ENCODE peak calls at places on chromosomes 11 and 22, in six cellular contexts. B, X, K, Y, U and N are unnamed samples.

GRCh38 chr11:100403817-100404216 is 283.3 kb upstream of the ARHGAP42 start:
- DNase-seq in B (no peak), X (no peak), K (no peak), Y (no peak), U (no peak), N (peak; percentile 92)

GRCh38 chr11:23079382-23079813 is 219.1 kb upstream of the CCDC179 start:
- DNase-seq in B (no peak), X (no peak), K (no peak), Y (no peak), U (no peak), N (peak; percentile 61)

GRCh38 chr11:95231881-95232605 is 1.0 kb upstream of the SESN3 start:
- DNase-seq in B (no peak), X (no peak), K (peak; percentile 18), Y (no peak), U (peak; percentile 91), N (peak; percentile 12)

GRCh38 chr11:64556044-64556720 is 34.8 kb upstream of the SLC22A12 start:
- DNase-seq in B (no peak), X (no peak), K (no peak), Y (no peak), U (no peak), N (no peak)

GRCh38 chr11:47599821-47600377 is 5.7 kb upstream of the C1QTNF4 start:
- DNase-seq in B (no peak), X (no peak), K (no peak), Y (no peak), U (no peak), N (no peak)

GRCh38 chr11:68266936-68267880 is 4.6 kb downstream of the C11orf24 start:
- DNase-seq in B (no peak), X (no peak), K (peak; percentile 58), Y (no peak), U (no peak), N (no peak)

GRCh38 chr11:1852885-1853284 is at the start of gene LSP1:
- DNase-seq in B (no peak), X (no peak), K (peak; percentile 96), Y (no peak), U (no peak), N (no peak)

GRCh38 chr11:36296925-36297604 is 977 bp downstream of the PRR5L start:
- DNase-seq in B (no peak), X (no peak), K (no peak), Y (peak; percentile 59), U (no peak), N (no peak)

GRCh38 chr22:18000441-18001039 is 23.8 kb downstream of the MICAL3 start:
- DNase-seq in B (no peak), X (no peak), K (peak; percentile 52), Y (no peak), U (no peak), N (no peak)

GRCh38 chr11:29263971-29264682 is 752.7 kb downstream of the KCNA4 start:
- DNase-seq in B (no peak), X (peak; percentile 44), K (no peak), Y (no peak), U (no peak), N (peak; percentile 31)

GRCh38 chr22:20242393-20243175 is 25.5 kb downstream of the RTN4R start:
- DNase-seq in B (no peak), X (no peak), K (no peak), Y (no peak), U (no peak), N (no peak)

GRCh38 chr11:73047773-73048371 is 94.2 kb downstream of the FCHSD2 start:
- DNase-seq in B (peak; percentile 33), X (no peak), K (peak; percentile 94), Y (no peak), U (no peak), N (no peak)

GRCh38 chr11:120749389-120749788 is 237.8 kb downstream of the GRIK4 start:
- DNase-seq in B (no peak), X (peak; percentile 69), K (no peak), Y (no peak), U (peak; percentile 17), N (no peak)

GRCh38 chr11:30916764-30917163 is 330.6 kb upstream of the MPPED2 start:
- DNase-seq in B (no peak), X (no peak), K (no peak), Y (no peak), U (no peak), N (no peak)

GRCh38 chr11:3796346-3796745 is 1.0 kb downstream of the NUP98 start:
- DNase-seq in B (no peak), X (no peak), K (peak; percentile 14), Y (no peak), U (no peak), N (no peak)

GRCh38 chr11:84019576-84020194 is 733.5 kb upstream of the CCDC90B start:
- DNase-seq in B (no peak), X (no peak), K (no peak), Y (no peak), U (no peak), N (peak; percentile 58)

GRCh38 chr11:112288021-112288420 is 27.4 kb upstream of the PLET1 start:
- DNase-seq in B (no peak), X (no peak), K (no peak), Y (no peak), U (no peak), N (no peak)

GRCh38 chr11:122127020-122127419 is 11.0 kb upstream of the BLID start:
- DNase-seq in B (no peak), X (no peak), K (no peak), Y (no peak), U (no peak), N (no peak)

GRCh38 chr11:129815596-129816461 is at the start of gene TMEM45B:
- DNase-seq in B (no peak), X (no peak), K (no peak), Y (no peak), U (peak; percentile 59), N (no peak)

GRCh38 chr11:35541621-35542375 is 16.4 kb upstream of the PAMR1 start:
- DNase-seq in B (peak; percentile 54), X (no peak), K (no peak), Y (no peak), U (no peak), N (peak; percentile 72)

GRCh38 chr11:118263694-118264567 is at the start of gene MPZL2:
- DNase-seq in B (peak; percentile 64), X (no peak), K (no peak), Y (no peak), U (no peak), N (peak; percentile 79)